ENCODE peak calls at places on chromosomes 11 and 22, in five cellular contexts. One of them, this sample, is unnamed.

GRCh38 chr11:94948070-94948617 is 25.2 kb downstream of the CWC15 start:
- DNase-seq in colonic mucosa: no peak
- DNase-seq in T-helper 2 cell: no peak
- DNase-seq in caudate nucleus: no peak
- DNase-seq in activated CD8-positive, alpha-beta memory T cell treated with anti-CD3 and anti-CD28 coated beads, Interleukin-2, amount 50 U/mL, for 4 hours: no peak
- DNase-seq in this sample: no peak

GRCh38 chr11:122309262-122309925 is 193.4 kb upstream of the BLID start:
- DNase-seq in colonic mucosa: no peak
- DNase-seq in T-helper 2 cell: no peak
- DNase-seq in caudate nucleus: peak
- DNase-seq in activated CD8-positive, alpha-beta memory T cell treated with anti-CD3 and anti-CD28 coated beads, Interleukin-2, amount 50 U/mL, for 4 hours: no peak
- DNase-seq in this sample: no peak

GRCh38 chr11:12160680-12161079 is 50.3 kb downstream of the MICAL2 start:
- DNase-seq in colonic mucosa: no peak
- DNase-seq in T-helper 2 cell: no peak
- DNase-seq in caudate nucleus: no peak
- DNase-seq in activated CD8-positive, alpha-beta memory T cell treated with anti-CD3 and anti-CD28 coated beads, Interleukin-2, amount 50 U/mL, for 4 hours: no peak
- DNase-seq in this sample: no peak

GRCh38 chr11:113773092-113773415 is 438 bp downstream of the ZW10 start:
- DNase-seq in colonic mucosa: peak
- DNase-seq in T-helper 2 cell: no peak
- DNase-seq in caudate nucleus: no peak
- DNase-seq in activated CD8-positive, alpha-beta memory T cell treated with anti-CD3 and anti-CD28 coated beads, Interleukin-2, amount 50 U/mL, for 4 hours: no peak
- DNase-seq in this sample: no peak

GRCh38 chr22:23193882-23194281 is 13.6 kb downstream of the BCR start:
- DNase-seq in colonic mucosa: no peak
- DNase-seq in T-helper 2 cell: no peak
- DNase-seq in caudate nucleus: no peak
- DNase-seq in activated CD8-positive, alpha-beta memory T cell treated with anti-CD3 and anti-CD28 coated beads, Interleukin-2, amount 50 U/mL, for 4 hours: no peak
- DNase-seq in this sample: no peak

GRCh38 chr22:22902247-22902962 is 14.8 kb downstream of the IGLL5 start:
- DNase-seq in colonic mucosa: no peak
- DNase-seq in T-helper 2 cell: no peak
- DNase-seq in caudate nucleus: no peak
- DNase-seq in activated CD8-positive, alpha-beta memory T cell treated with anti-CD3 and anti-CD28 coated beads, Interleukin-2, amount 50 U/mL, for 4 hours: no peak
- DNase-seq in this sample: no peak

GRCh38 chr22:31160328-31160978 is 471 bp downstream of the RNF185 start:
- DNase-seq in colonic mucosa: peak
- DNase-seq in T-helper 2 cell: no peak
- DNase-seq in caudate nucleus: no peak
- DNase-seq in activated CD8-positive, alpha-beta memory T cell treated with anti-CD3 and anti-CD28 coated beads, Interleukin-2, amount 50 U/mL, for 4 hours: no peak
- DNase-seq in this sample: no peak

GRCh38 chr22:38205261-38206128 is 3.7 kb downstream of the MAFF start:
- DNase-seq in colonic mucosa: peak
- DNase-seq in T-helper 2 cell: no peak
- DNase-seq in caudate nucleus: no peak
- DNase-seq in activated CD8-positive, alpha-beta memory T cell treated with anti-CD3 and anti-CD28 coated beads, Interleukin-2, amount 50 U/mL, for 4 hours: no peak
- DNase-seq in this sample: no peak

GRCh38 chr22:44399906-44400762 is 87.4 kb upstream of the SHISAL1 start:
- DNase-seq in colonic mucosa: no peak
- DNase-seq in T-helper 2 cell: no peak
- DNase-seq in caudate nucleus: no peak
- DNase-seq in activated CD8-positive, alpha-beta memory T cell treated with anti-CD3 and anti-CD28 coated beads, Interleukin-2, amount 50 U/mL, for 4 hours: no peak
- DNase-seq in this sample: no peak

GRCh38 chr11:32751381-32751780 is 43.1 kb downstream of the CCDC73 start:
- DNase-seq in colonic mucosa: no peak
- DNase-seq in T-helper 2 cell: no peak
- DNase-seq in caudate nucleus: no peak
- DNase-seq in activated CD8-positive, alpha-beta memory T cell treated with anti-CD3 and anti-CD28 coated beads, Interleukin-2, amount 50 U/mL, for 4 hours: no peak
- DNase-seq in this sample: no peak

GRCh38 chr11:107372439-107372838 is 85.2 kb downstream of the CWF19L2 start:
- DNase-seq in colonic mucosa: no peak
- DNase-seq in T-helper 2 cell: no peak
- DNase-seq in caudate nucleus: no peak
- DNase-seq in activated CD8-positive, alpha-beta memory T cell treated with anti-CD3 and anti-CD28 coated beads, Interleukin-2, amount 50 U/mL, for 4 hours: no peak
- DNase-seq in this sample: no peak